ENCODE peak calls at places on chromosomes 13 and 19, in six cellular contexts. W is astrocyte of the spinal cord, S is tibial nerve, V is cardiac fibroblast, E is right lobe of liver, G is HCT116. T is an unnamed sample.

GRCh38 chr19:45276284-45276687 is 25.2 kb downstream of the MARK4 start:
- DNase-seq in W (no peak), E (no peak), V (peak; percentile 39), S (no peak), G (no peak), T (peak; percentile 68)

GRCh38 chr13:60756306-60756705 is 359.3 kb downstream of the TDRD3 start:
- DNase-seq in E (no peak), G (no peak), W (peak; percentile 22), V (peak; percentile 16), S (no peak), T (peak; percentile 60)

GRCh38 chr13:72397265-72397664 is 330.2 kb downstream of the MZT1 start:
- DNase-seq in V (no peak), W (no peak), G (no peak), E (no peak), S (no peak), T (no peak)

GRCh38 chr13:35744566-35745203 is 268.2 kb upstream of the MAB21L1 start:
- DNase-seq in V (peak; percentile 22), W (no peak), E (no peak), S (no peak), G (no peak), T (no peak)

GRCh38 chr13:94154362-94154761 is 325.1 kb downstream of the DCT start:
- DNase-seq in E (peak; percentile 94), W (peak; percentile 51), G (no peak), V (peak; percentile 83), S (peak; percentile 72), T (peak; percentile 91)

GRCh38 chr13:93915269-93915809 is 564.1 kb downstream of the DCT start:
- DNase-seq in W (peak; percentile 58), G (no peak), V (peak; percentile 40), E (no peak), S (no peak), T (no peak)

GRCh38 chr19:46766569-46767317 is 20.5 kb upstream of the STRN4 start:
- DNase-seq in V (no peak), W (no peak), G (no peak), E (no peak), S (no peak), T (no peak)

GRCh38 chr19:46958542-46958941 is 61.1 kb upstream of the NPAS1 start:
- DNase-seq in S (no peak), E (no peak), W (no peak), G (no peak), V (peak; percentile 64), T (no peak)

GRCh38 chr13:25286308-25286968 is 850 bp downstream of the MTMR6 start:
- DNase-seq in W (peak; percentile 48), S (peak; percentile 35), G (no peak), E (no peak), V (peak; percentile 52), T (no peak)

GRCh38 chr19:38852231-38853044 is 2.7 kb upstream of the HNRNPL start:
- DNase-seq in G (no peak), S (peak; percentile 51), E (peak; percentile 83), W (peak; percentile 54), V (peak; percentile 57), T (no peak)

GRCh38 chr13:31093145-31093885 is 68.4 kb downstream of the HSPH1 start:
- DNase-seq in S (no peak), V (no peak), W (no peak), G (no peak), E (no peak), T (no peak)

GRCh38 chr13:105643966-105644365 is 891.5 kb downstream of the EFNB2 start:
- DNase-seq in E (no peak), V (no peak), G (no peak), W (no peak), S (no peak), T (peak; percentile 81)

GRCh38 chr19:40750035-40750284 is 317 bp downstream of the ACTMAP start:
- DNase-seq in V (no peak), W (no peak), G (no peak), E (no peak), S (no peak), T (no peak)

GRCh38 chr19:58059003-58059671 is at the start of gene ZNF135:
- DNase-seq in V (peak; percentile 84), E (peak; percentile 70), G (no peak), W (peak; percentile 87), S (peak; percentile 74), T (peak; percentile 43)

GRCh38 chr13:35879111-35879510 is 252.1 kb downstream of the DCLK1 start:
- DNase-seq in V (no peak), E (no peak), G (no peak), W (no peak), S (no peak), T (no peak)

GRCh38 chr19:36420961-36421748 is 2.7 kb upstream of the ZFP82 start:
- DNase-seq in V (peak; percentile 37), G (no peak), S (no peak), W (peak; percentile 28), E (no peak), T (peak; percentile 26)
- H3K4me3 ChIP-seq in V (peak overlapping the region; percentile 41), G (no peak overlapping the region), S (peak overlapping the region; percentile 22), W (peak overlapping the region; percentile 27), E (peak overlapping the region; percentile 27), T (peak overlapping the region; percentile 48)

GRCh38 chr19:55605637-55606470 is at the start of gene ZNF865:
- DNase-seq in S (peak; percentile 67), W (peak; percentile 87), V (peak; percentile 91), G (peak; percentile 69), E (peak; percentile 74), T (peak; percentile 69)
- TF ChIP-seq CTCF in S (peak; percentile 67), W (peak; percentile 88), V (peak; percentile 92), G (peak; percentile 77), E (peak; percentile 65), T (peak; percentile 87)

GRCh38 chr13:107838592-107839161 is 376.7 kb downstream of the LIG4 start:
- DNase-seq in G (no peak), E (no peak), V (no peak), S (no peak), W (no peak), T (no peak)
- H3K4me3 ChIP-seq in G (no peak overlapping the region), E (no peak overlapping the region), V (no peak overlapping the region), S (no peak overlapping the region), W (no peak overlapping the region), T (no peak overlapping the region)

GRCh38 chr13:85896516-85897450 is 97.6 kb upstream of the SLITRK6 start:
- DNase-seq in E (no peak), G (no peak), V (no peak), S (no peak), W (no peak), T (no peak)
- TF ChIP-seq CTCF in E (peak; percentile 38), G (peak; percentile 20), V (no peak), S (no peak), W (peak; percentile 17), T (peak; percentile 33)

GRCh38 chr13:48125794-48126228 is 30.9 kb upstream of the MED4 start:
- DNase-seq in W (peak; percentile 67), S (peak; percentile 49), E (no peak), V (peak; percentile 91), G (no peak), T (no peak)
- H3K4me3 ChIP-seq in W (no peak overlapping the region), S (no peak overlapping the region), E (no peak overlapping the region), V (no peak overlapping the region), G (no peak overlapping the region), T (no peak overlapping the region)

GRCh38 chr13:53206455-53206854 is 177.8 kb downstream of the OLFM4 start:
- DNase-seq in E (no peak), S (no peak), G (no peak), V (no peak), W (no peak), T (no peak)
- TF ChIP-seq CTCF in E (peak; percentile 36), S (no peak), G (no peak), V (peak; percentile 23), W (peak; percentile 16), T (peak; percentile 51)

GRCh38 chr13:20810808-20811207 is 37.0 kb upstream of the EEF1AKMT1 start:
- DNase-seq in V (no peak), E (no peak), G (no peak), W (no peak), S (no peak), T (no peak)

GRCh38 chr13:20819715-20820114 is 46.0 kb upstream of the EEF1AKMT1 start:
- DNase-seq in E (no peak), W (no peak), G (no peak), S (no peak), V (no peak), T (no peak)

GRCh38 chr13:20812890-20813289 is 39.1 kb upstream of the EEF1AKMT1 start:
- DNase-seq in G (no peak), S (no peak), E (no peak), W (no peak), V (no peak), T (no peak)

GRCh38 chr13:20815469-20815868 is 41.7 kb upstream of the EEF1AKMT1 start:
- DNase-seq in W (no peak), V (no peak), G (no peak), E (no peak), S (no peak), T (no peak)

GRCh38 chr13:20814224-20814910 is 40.6 kb upstream of the EEF1AKMT1 start:
- DNase-seq in G (no peak), S (peak; percentile 89), E (peak; percentile 68), W (peak; percentile 95), V (peak; percentile 96), T (peak; percentile 96)
- H3K4me3 ChIP-seq in G (no peak overlapping the region), S (no peak overlapping the region), E (no peak overlapping the region), W (no peak overlapping the region), V (no peak overlapping the region), T (no peak overlapping the region)

GRCh38 chr19:13774217-13775191 is at the start of gene C19orf53:
- DNase-seq in V (peak; percentile 93), W (peak; percentile 91), G (peak; percentile 80), E (peak; percentile 92), S (peak; percentile 91), T (peak; percentile 79)
- TF ChIP-seq CTCF in V (no peak), W (no peak), G (no peak), E (no peak), S (no peak), T (no peak)

DNA sequence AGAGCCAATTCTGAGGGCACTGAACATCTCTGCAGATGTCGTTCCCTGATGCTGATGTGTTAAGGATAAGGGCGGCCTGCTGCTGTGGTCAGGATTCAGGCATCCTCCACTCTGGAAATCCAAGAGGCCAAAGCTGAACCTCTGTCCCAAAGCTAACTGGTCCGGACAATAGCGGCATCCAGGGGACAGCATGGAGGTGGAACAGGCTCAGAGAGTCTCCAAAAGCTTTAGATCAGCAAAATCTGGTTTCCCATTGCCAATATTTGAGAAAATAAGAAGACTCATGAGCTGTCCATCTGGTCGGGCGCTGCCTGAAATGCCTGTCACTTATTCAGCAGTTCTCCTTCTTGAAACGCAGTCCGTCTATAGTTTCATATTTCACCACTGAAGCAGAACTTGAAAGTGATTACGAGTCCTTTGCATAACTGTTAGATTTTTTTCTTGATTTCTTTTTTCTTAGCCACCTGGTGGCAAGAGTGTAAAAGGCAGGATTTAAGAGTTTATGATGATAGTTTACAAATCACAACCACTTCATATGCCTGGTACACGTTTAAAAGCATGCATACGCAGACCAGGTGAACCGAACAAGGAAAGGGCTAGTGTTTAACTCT is 45.9 kb downstream of the GGACT start:
- DNase-seq in W (peak; percentile 71), S (no peak), G (no peak), E (peak; percentile 43), V (peak; percentile 48), T (peak; percentile 36)
- H3K4me3 ChIP-seq in W (no peak overlapping the region), S (no peak overlapping the region), G (no peak overlapping the region), E (no peak overlapping the region), V (no peak overlapping the region), T (no peak overlapping the region)